ENCODE peak calls at places on chromosomes 7 and 10, in nine cellular contexts. One of them, this sample, is unnamed.
A peak's percentile ranks its signal among the peaks of the same experiment; 100 is the strongest.

GRCh38 chr7:150388709-150389531 is 9.8 kb downstream of the ZNF775 start:
- DNase-seq in endothelial cell of umbilical vein: no peak
- DNase-seq in MM.1S: no peak
- DNase-seq in fibroblast of lung: peak; percentile 63
- DNase-seq in GM23338: peak; percentile 70
- DNase-seq in SK-N-SH: no peak
- DNase-seq in PC-3: no peak
- DNase-seq in A549: no peak
- DNase-seq in GM23248: peak; percentile 61
- DNase-seq in this sample: no peak

GRCh38 chr7:43872401-43873165 is 3.3 kb upstream of the MRPS24 start:
- DNase-seq in MM.1S: no peak
- DNase-seq in PC-3: peak; percentile 91
- DNase-seq in A549: no peak
- DNase-seq in fibroblast of lung: peak; percentile 87
- DNase-seq in GM23338: no peak
- DNase-seq in SK-N-SH: peak; percentile 54
- DNase-seq in GM23248: peak; percentile 98
- DNase-seq in endothelial cell of umbilical vein: no peak
- DNase-seq in this sample: peak; percentile 81

GRCh38 chr7:47327306-47327697 is 254.6 kb downstream of the TNS3 start:
- DNase-seq in MM.1S: no peak
- DNase-seq in fibroblast of lung: peak; percentile 65
- DNase-seq in GM23248: peak; percentile 49
- DNase-seq in A549: no peak
- DNase-seq in SK-N-SH: peak; percentile 64
- DNase-seq in GM23338: no peak
- DNase-seq in endothelial cell of umbilical vein: no peak
- DNase-seq in PC-3: no peak
- DNase-seq in this sample: no peak

GRCh38 chr10:47298730-47299129 is 1.3 kb upstream of the GDF10 start:
- DNase-seq in A549: no peak
- DNase-seq in GM23338: no peak
- DNase-seq in fibroblast of lung: no peak
- DNase-seq in PC-3: no peak
- DNase-seq in MM.1S: no peak
- DNase-seq in GM23248: no peak
- DNase-seq in SK-N-SH: no peak
- DNase-seq in endothelial cell of umbilical vein: no peak
- DNase-seq in this sample: no peak

GRCh38 chr7:6193734-6194133 is 78.7 kb downstream of the CYTH3 start:
- DNase-seq in A549: no peak
- DNase-seq in MM.1S: no peak
- DNase-seq in GM23248: no peak
- DNase-seq in PC-3: no peak
- DNase-seq in SK-N-SH: no peak
- DNase-seq in endothelial cell of umbilical vein: no peak
- DNase-seq in GM23338: no peak
- DNase-seq in fibroblast of lung: no peak
- DNase-seq in this sample: no peak

GRCh38 chr7:24035653-24036414 is 248.2 kb upstream of the NPY start:
- DNase-seq in A549: no peak
- DNase-seq in endothelial cell of umbilical vein: no peak
- DNase-seq in PC-3: no peak
- DNase-seq in SK-N-SH: no peak
- DNase-seq in MM.1S: no peak
- DNase-seq in GM23338: no peak
- DNase-seq in GM23248: peak; percentile 12
- DNase-seq in fibroblast of lung: no peak
- DNase-seq in this sample: no peak

GRCh38 chr10:76035010-76035727 is 603.7 kb downstream of the LRMDA start:
- DNase-seq in endothelial cell of umbilical vein: no peak
- DNase-seq in MM.1S: no peak
- DNase-seq in GM23248: no peak
- DNase-seq in fibroblast of lung: peak; percentile 74
- DNase-seq in SK-N-SH: peak; percentile 48
- DNase-seq in GM23338: no peak
- DNase-seq in PC-3: no peak
- DNase-seq in A549: no peak
- DNase-seq in this sample: no peak

GRCh38 chr7:17234398-17235021 is 63.9 kb upstream of the AHR start:
- DNase-seq in SK-N-SH: no peak
- DNase-seq in GM23338: peak; percentile 2
- DNase-seq in fibroblast of lung: peak; percentile 96
- DNase-seq in GM23248: peak; percentile 98
- DNase-seq in PC-3: peak; percentile 98
- DNase-seq in endothelial cell of umbilical vein: peak; percentile 90
- DNase-seq in A549: peak; percentile 65
- DNase-seq in MM.1S: peak; percentile 63
- DNase-seq in this sample: peak; percentile 85

GRCh38 chr10:130360826-130361311 is 224.7 kb downstream of the GLRX3 start:
- DNase-seq in MM.1S: no peak
- DNase-seq in SK-N-SH: peak; percentile 84
- DNase-seq in A549: no peak
- DNase-seq in endothelial cell of umbilical vein: no peak
- DNase-seq in GM23338: no peak
- DNase-seq in fibroblast of lung: no peak
- DNase-seq in PC-3: no peak
- DNase-seq in GM23248: no peak
- DNase-seq in this sample: no peak

GRCh38 chr7:127214956-127215355 is 37.8 kb downstream of the GRM8 start:
- DNase-seq in MM.1S: no peak
- DNase-seq in GM23248: no peak
- DNase-seq in A549: no peak
- DNase-seq in GM23338: peak; percentile 24
- DNase-seq in PC-3: no peak
- DNase-seq in fibroblast of lung: no peak
- DNase-seq in endothelial cell of umbilical vein: no peak
- DNase-seq in SK-N-SH: no peak
- DNase-seq in this sample: no peak

GRCh38 chr7:36942062-36942461 is 217.8 kb upstream of the AOAH start:
- DNase-seq in PC-3: no peak
- DNase-seq in GM23248: no peak
- DNase-seq in A549: no peak
- DNase-seq in endothelial cell of umbilical vein: no peak
- DNase-seq in MM.1S: no peak
- DNase-seq in SK-N-SH: no peak
- DNase-seq in fibroblast of lung: no peak
- DNase-seq in GM23338: no peak
- DNase-seq in this sample: no peak

GRCh38 chr7:127983804-127984332 is 47.4 kb downstream of the LRRC4 start:
- DNase-seq in A549: no peak
- DNase-seq in SK-N-SH: no peak
- DNase-seq in GM23248: peak; percentile 45
- DNase-seq in PC-3: peak; percentile 33
- DNase-seq in fibroblast of lung: peak; percentile 73
- DNase-seq in GM23338: no peak
- DNase-seq in endothelial cell of umbilical vein: peak; percentile 45
- DNase-seq in MM.1S: no peak
- DNase-seq in this sample: peak; percentile 20

GRCh38 chr7:127581716-127582115 is 3.7 kb downstream of the GCC1 start:
- DNase-seq in SK-N-SH: no peak
- DNase-seq in PC-3: no peak
- DNase-seq in endothelial cell of umbilical vein: no peak
- DNase-seq in MM.1S: no peak
- DNase-seq in fibroblast of lung: no peak
- DNase-seq in A549: no peak
- DNase-seq in GM23338: no peak
- DNase-seq in GM23248: peak; percentile 44
- DNase-seq in this sample: no peak

GRCh38 chr10:43708256-43708655 is 59.6 kb upstream of the ZNF32 start:
- DNase-seq in A549: no peak
- DNase-seq in SK-N-SH: no peak
- DNase-seq in fibroblast of lung: no peak
- DNase-seq in GM23248: no peak
- DNase-seq in GM23338: no peak
- DNase-seq in endothelial cell of umbilical vein: no peak
- DNase-seq in PC-3: no peak
- DNase-seq in MM.1S: no peak
- DNase-seq in this sample: no peak

GRCh38 chr7:34991938-34992840 is 45.1 kb downstream of the DPY19L1 start:
- DNase-seq in fibroblast of lung: peak; percentile 67
- DNase-seq in SK-N-SH: no peak
- DNase-seq in PC-3: peak; percentile 75
- DNase-seq in endothelial cell of umbilical vein: peak; percentile 77
- DNase-seq in GM23338: no peak
- DNase-seq in A549: no peak
- DNase-seq in MM.1S: no peak
- DNase-seq in GM23248: peak; percentile 69
- DNase-seq in this sample: peak; percentile 35

GRCh38 chr7:52944916-52945315 is 90.5 kb upstream of the POM121L12 start:
- DNase-seq in PC-3: peak; percentile 15
- DNase-seq in SK-N-SH: no peak
- DNase-seq in MM.1S: no peak
- DNase-seq in A549: no peak
- DNase-seq in GM23338: no peak
- DNase-seq in fibroblast of lung: peak; percentile 64
- DNase-seq in endothelial cell of umbilical vein: no peak
- DNase-seq in GM23248: no peak
- DNase-seq in this sample: no peak

GRCh38 chr10:104638861-104639594 is 2.1 kb upstream of the SORCS3 start:
- DNase-seq in GM23338: peak; percentile 89
- DNase-seq in MM.1S: peak; percentile 15
- DNase-seq in A549: peak; percentile 44
- DNase-seq in PC-3: no peak
- DNase-seq in GM23248: peak; percentile 42
- DNase-seq in SK-N-SH: peak; percentile 86
- DNase-seq in fibroblast of lung: no peak
- DNase-seq in endothelial cell of umbilical vein: no peak
- DNase-seq in this sample: no peak

DNA sequence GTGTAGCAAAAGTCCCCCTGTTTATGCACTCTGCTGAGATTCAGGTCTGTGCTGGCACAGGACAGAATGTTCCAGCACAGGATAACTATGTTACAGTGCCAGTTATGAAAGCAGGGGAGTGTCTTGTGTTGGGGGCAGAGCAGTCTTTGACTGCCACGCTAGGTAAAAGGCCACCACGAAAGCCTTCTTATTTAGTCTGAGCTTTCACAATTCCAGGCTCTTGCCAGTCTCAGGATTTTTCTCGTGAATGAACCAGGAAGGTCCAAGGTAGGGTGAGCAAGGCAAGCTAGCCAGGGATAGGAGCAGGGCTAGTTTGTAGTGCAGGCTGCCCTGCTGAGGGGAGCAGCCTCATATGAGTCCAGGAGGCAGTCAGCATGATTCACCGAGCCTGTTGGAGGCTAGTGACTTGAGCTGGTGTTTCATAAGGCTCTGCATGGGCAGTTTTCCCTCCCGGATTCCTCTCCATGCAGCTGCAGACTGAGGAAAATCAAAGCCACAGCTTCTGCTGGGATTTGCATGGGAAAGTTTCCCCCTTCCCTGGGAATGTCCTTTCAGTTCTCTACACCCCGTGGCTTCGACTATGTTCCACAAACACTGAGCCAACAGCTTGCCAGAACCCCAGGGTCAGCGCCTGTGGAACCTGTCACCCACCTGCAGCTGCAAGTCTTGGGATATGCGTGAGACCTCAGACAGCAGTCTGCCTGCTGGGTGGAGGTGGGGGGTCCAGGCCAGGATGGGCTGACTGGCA is 112.3 kb downstream of the JCAD start:
- DNase-seq in SK-N-SH: no peak
- DNase-seq in fibroblast of lung: peak; percentile 95
- DNase-seq in endothelial cell of umbilical vein: peak; percentile 73
- DNase-seq in MM.1S: no peak
- DNase-seq in GM23248: peak; percentile 94
- DNase-seq in A549: no peak
- DNase-seq in PC-3: peak; percentile 63
- DNase-seq in GM23338: peak; percentile 11
- DNase-seq in this sample: peak; percentile 88
- H3K4me3 ChIP-seq in SK-N-SH: no peak overlapping the region
- H3K4me3 ChIP-seq in fibroblast of lung: no peak overlapping the region
- H3K4me3 ChIP-seq in endothelial cell of umbilical vein: no peak overlapping the region
- H3K4me3 ChIP-seq in MM.1S: no peak overlapping the region
- H3K4me3 ChIP-seq in GM23248: no peak overlapping the region
- H3K4me3 ChIP-seq in A549: no peak overlapping the region
- H3K4me3 ChIP-seq in PC-3: no peak overlapping the region
- H3K4me3 ChIP-seq in GM23338: no peak overlapping the region
- H3K4me3 ChIP-seq in this sample: no peak overlapping the region

GRCh38 chr10:35465601-35466140 is 129.4 kb downstream of the CCNY start:
- DNase-seq in GM23248: no peak
- DNase-seq in PC-3: no peak
- DNase-seq in fibroblast of lung: no peak
- DNase-seq in SK-N-SH: no peak
- DNase-seq in A549: no peak
- DNase-seq in MM.1S: no peak
- DNase-seq in endothelial cell of umbilical vein: no peak
- DNase-seq in GM23338: no peak
- DNase-seq in this sample: no peak
- H3K4me2 ChIP-seq in GM23248: no peak overlapping the region
- H3K4me2 ChIP-seq in PC-3: no peak overlapping the region
- H3K4me2 ChIP-seq in fibroblast of lung: no peak overlapping the region
- H3K4me2 ChIP-seq in SK-N-SH: no peak overlapping the region
- H3K4me2 ChIP-seq in A549: no peak overlapping the region
- H3K4me2 ChIP-seq in MM.1S: no peak overlapping the region
- H3K4me2 ChIP-seq in endothelial cell of umbilical vein: no peak overlapping the region
- H3K4me2 ChIP-seq in GM23338: peak overlapping the region; percentile 63
- H3K4me2 ChIP-seq in this sample: no peak overlapping the region

DNA sequence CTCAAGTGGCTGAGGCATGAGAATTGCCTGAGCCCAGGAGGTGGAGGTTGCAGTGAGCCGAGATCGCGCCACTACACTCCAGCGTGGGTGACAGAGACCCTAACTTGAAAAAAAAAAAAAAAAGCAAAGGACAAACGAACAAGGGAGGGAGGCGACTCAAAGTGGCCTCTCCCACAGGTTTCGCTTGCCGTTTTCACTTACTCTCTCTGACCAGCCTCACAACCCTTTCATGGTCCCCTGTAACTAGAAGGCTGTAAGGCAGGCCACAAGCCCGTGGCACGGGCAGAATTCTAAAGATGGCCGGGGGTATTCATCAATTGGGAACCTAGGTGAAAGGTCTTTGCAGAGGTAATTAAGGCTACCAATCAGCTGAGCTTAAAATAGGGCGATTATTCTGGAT is 25.5 kb downstream of the GNA12 start:
- DNase-seq in fibroblast of lung: no peak
- DNase-seq in endothelial cell of umbilical vein: no peak
- DNase-seq in GM23338: no peak
- DNase-seq in A549: no peak
- DNase-seq in MM.1S: no peak
- DNase-seq in PC-3: no peak
- DNase-seq in GM23248: no peak
- DNase-seq in SK-N-SH: no peak
- DNase-seq in this sample: no peak
- H3K4me1 ChIP-seq in fibroblast of lung: peaks cover 34% of the 10 kb centered on the region
- H3K4me1 ChIP-seq in endothelial cell of umbilical vein: peaks cover 22% of the 10 kb centered on the region
- H3K4me1 ChIP-seq in GM23338: peaks cover 77% of the 10 kb centered on the region
- H3K4me1 ChIP-seq in A549: peaks cover 67% of the 10 kb centered on the region
- H3K4me1 ChIP-seq in MM.1S: peaks cover 9% of the 10 kb centered on the region
- H3K4me1 ChIP-seq in PC-3: peaks cover 45% of the 10 kb centered on the region
- H3K4me1 ChIP-seq in GM23248: peaks cover 42% of the 10 kb centered on the region
- H3K4me1 ChIP-seq in SK-N-SH: peaks cover 27% of the 10 kb centered on the region
- H3K4me1 ChIP-seq in this sample: peaks cover 47% of the 10 kb centered on the region

DNA sequence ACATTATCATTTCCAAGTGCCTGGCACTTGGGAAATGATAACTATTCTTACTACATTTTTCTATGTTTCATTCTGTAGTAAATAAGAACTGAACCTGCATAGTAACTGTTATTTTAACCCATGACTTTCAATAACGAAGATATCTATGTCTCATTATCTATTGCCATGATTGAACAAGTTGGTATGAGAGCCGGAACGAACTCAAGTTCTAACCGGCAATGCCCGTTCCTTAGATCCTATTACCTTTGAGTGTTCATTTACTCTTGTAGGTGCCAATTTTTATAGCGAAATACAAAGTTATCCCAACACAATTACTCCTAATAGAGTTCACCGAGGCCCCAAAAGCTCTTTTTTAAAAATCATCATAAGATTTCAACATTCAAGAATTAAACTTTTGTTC is 885 bp upstream of the MET start:
- DNase-seq in GM23338: no peak
- DNase-seq in A549: no peak
- DNase-seq in endothelial cell of umbilical vein: no peak
- DNase-seq in GM23248: no peak
- DNase-seq in fibroblast of lung: no peak
- DNase-seq in SK-N-SH: no peak
- DNase-seq in MM.1S: no peak
- DNase-seq in PC-3: no peak
- DNase-seq in this sample: peak; percentile 40
- H3K4me3 ChIP-seq in GM23338: peak overlapping the region; percentile 78
- H3K4me3 ChIP-seq in A549: peak overlapping the region; percentile 94
- H3K4me3 ChIP-seq in endothelial cell of umbilical vein: no peak overlapping the region
- H3K4me3 ChIP-seq in GM23248: peak overlapping the region; percentile 99
- H3K4me3 ChIP-seq in fibroblast of lung: peak overlapping the region; percentile 51
- H3K4me3 ChIP-seq in SK-N-SH: peak overlapping the region; percentile 64
- H3K4me3 ChIP-seq in MM.1S: peak overlapping the region; percentile 68
- H3K4me3 ChIP-seq in PC-3: peak overlapping the region; percentile 99
- H3K4me3 ChIP-seq in this sample: peak overlapping the region; percentile 94

This sample was measured in mammary epithelial cell.